ENCODE peak calls at places on chromosome 10, in five cellular contexts. D is cardiac muscle cell, W is DND-41, C is tibial artery, P is ovary. U is an unnamed sample.

GRCh38 chr10:110989016-110989415 is 69.6 kb downstream of the SHOC2 start:
- DNase-seq in D (no peak), W (no peak), C (no peak), P (no peak), U (no peak)

GRCh38 chr10:104309980-104310978 is 28.0 kb downstream of the ITPRIP start:
- DNase-seq in D (peak), W (no peak), C (peak), P (peak), U (no peak)

GRCh38 chr10:10490187-10490980 is 527.3 kb upstream of the CELF2 start:
- DNase-seq in D (no peak), W (no peak), C (no peak), P (no peak), U (no peak)

GRCh38 chr10:62652564-62652963 is 152.0 kb upstream of the ADO start:
- DNase-seq in D (no peak), W (no peak), C (no peak), P (no peak), U (no peak)

GRCh38 chr10:131043039-131043691 is 268.4 kb downstream of the TCERG1L start:
- DNase-seq in D (no peak), W (peak), C (peak), P (no peak), U (no peak)

GRCh38 chr10:69124558-69125121 is 662 bp downstream of the VPS26A start:
- DNase-seq in D (peak), W (peak), C (no peak), P (peak), U (peak)

GRCh38 chr10:5293691-5294550 is 70.8 kb upstream of the UCN3 start:
- DNase-seq in D (peak), W (peak), C (peak), P (peak), U (peak)

GRCh38 chr10:13347235-13348156 is 597 bp downstream of the SEPHS1 start:
- DNase-seq in D (peak), W (peak), C (peak), P (peak), U (peak)

GRCh38 chr10:90871279-90871760 is 454 bp upstream of the RPP30 start:
- DNase-seq in D (peak), W (no peak), C (no peak), P (no peak), U (no peak)

GRCh38 chr10:132665946-132666732 is 119.8 kb downstream of the NKX6-2 start:
- DNase-seq in D (peak), W (no peak), C (no peak), P (no peak), U (no peak)

GRCh38 chr10:15363031-15363430 is 8.1 kb downstream of the FAM171A1 start:
- DNase-seq in D (no peak), W (no peak), C (no peak), P (no peak), U (no peak)

GRCh38 chr10:132526676-132527075 is 10.9 kb upstream of the INPP5A start:
- DNase-seq in D (peak), W (no peak), C (peak), P (no peak), U (no peak)

GRCh38 chr10:422675-423074 is 266.8 kb downstream of the DIP2C start:
- DNase-seq in D (no peak), W (no peak), C (no peak), P (no peak), U (no peak)

GRCh38 chr10:13987472-13987871 is 343.3 kb downstream of the FRMD4A start:
- DNase-seq in D (peak), W (no peak), C (no peak), P (no peak), U (no peak)

GRCh38 chr10:113493195-113493594 is 59.7 kb upstream of the HABP2 start:
- DNase-seq in D (no peak), W (no peak), C (no peak), P (no peak), U (no peak)

GRCh38 chr10:121115154-121115553 is 264.0 kb downstream of the WDR11 start:
- DNase-seq in D (no peak), W (no peak), C (no peak), P (no peak), U (no peak)

GRCh38 chr10:132292972-132293415 is 14.8 kb downstream of the STK32C start:
- DNase-seq in D (no peak), W (no peak), C (peak), P (peak), U (no peak)

GRCh38 chr10:102780246-102780645 is 36.5 kb downstream of the WBP1L start:
- DNase-seq in D (no peak), W (no peak), C (no peak), P (no peak), U (no peak)

GRCh38 chr10:103763374-103764202 is 91.8 kb downstream of the SH3PXD2A start:
- DNase-seq in D (no peak), W (peak), C (no peak), P (no peak), U (no peak)

GRCh38 chr10:75209325-75210192 is 1.0 kb upstream of the VDAC2 start:
- DNase-seq in D (peak), W (peak), C (peak), P (peak), U (peak)

GRCh38 chr10:43206391-43207235 is 60.3 kb downstream of the RASGEF1A start:
- DNase-seq in D (no peak), W (no peak), C (peak), P (peak), U (peak)

GRCh38 chr10:108850138-108850854 is 1073.0 kb downstream of the XPNPEP1 start:
- DNase-seq in D (no peak), W (no peak), C (no peak), P (no peak), U (no peak)

GRCh38 chr10:6741561-6741960 is 161.5 kb upstream of the PRKCQ start:
- DNase-seq in D (peak), W (no peak), C (no peak), P (no peak), U (no peak)

GRCh38 chr10:96548589-96548988 is 34.9 kb upstream of the TLL2 start:
- DNase-seq in D (no peak), W (no peak), C (no peak), P (peak), U (no peak)

GRCh38 chr10:796233-796632 is 106.8 kb upstream of the DIP2C start:
- DNase-seq in D (no peak), W (no peak), C (no peak), P (no peak), U (no peak)

GRCh38 chr10:79405221-79405994 is 40.0 kb downstream of the ZCCHC24 start:
- DNase-seq in D (peak), W (no peak), C (peak), P (peak), U (no peak)

GRCh38 chr10:24556746-24557742 is 166.6 kb downstream of the ARHGAP21 start:
- DNase-seq in D (peak), W (peak), C (no peak), P (no peak), U (no peak)

GRCh38 chr10:97203220-97203619 is 17.5 kb upstream of the SLIT1 start:
- DNase-seq in D (no peak), W (no peak), C (no peak), P (no peak), U (no peak)

GRCh38 chr10:34280599-34281374 is 534.3 kb downstream of the PARD3 start:
- DNase-seq in D (peak), W (no peak), C (peak), P (peak), U (no peak)

DNA sequence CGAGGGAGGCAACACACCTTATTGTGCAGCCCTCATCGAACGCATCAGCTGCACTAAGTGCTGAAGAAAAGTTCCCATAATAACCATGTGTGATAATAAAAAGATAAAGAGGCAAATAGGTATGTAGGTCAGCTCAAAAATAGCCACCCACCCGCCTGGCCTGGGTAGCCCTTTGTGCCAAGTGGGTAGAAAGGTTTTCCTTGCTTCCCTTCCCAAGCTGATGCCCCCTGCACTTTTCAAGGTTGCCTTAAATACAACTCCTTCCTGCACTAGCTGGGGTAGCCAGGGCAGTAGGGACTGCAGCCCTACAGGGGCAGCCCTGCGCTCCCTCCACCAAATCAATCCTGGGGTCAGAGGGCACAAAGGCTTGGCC is 13.5 kb upstream of the DDIT4 start:
- DNase-seq in D (no peak), W (no peak), C (no peak), P (no peak), U (no peak)
- H3K4me3 ChIP-seq in D (no peak), W (peak), C (peak), P (peak), U (peak)

GRCh38 chr10:80453392-80453714 is 757 bp upstream of the TSPAN14 start:
- DNase-seq in D (no peak), W (no peak), C (no peak), P (no peak), U (no peak)
- TF ChIP-seq CTCF in D (no peak), W (no peak), C (no peak), P (no peak), U (no peak)

GRCh38 chr10:48246501-48246900 is 28.0 kb downstream of the FRMPD2 start:
- DNase-seq in D (no peak), W (no peak), C (no peak), P (no peak), U (no peak)

GRCh38 chr10:48242160-48242904 is 32.2 kb downstream of the FRMPD2 start:
- DNase-seq in D (no peak), W (no peak), C (no peak), P (no peak), U (no peak)

GRCh38 chr10:48241301-48241700 is 33.2 kb downstream of the FRMPD2 start:
- DNase-seq in D (no peak), W (no peak), C (no peak), P (no peak), U (no peak)

GRCh38 chr10:48245977-48246376 is 28.5 kb downstream of the FRMPD2 start:
- DNase-seq in D (no peak), W (no peak), C (no peak), P (no peak), U (no peak)

DNA sequence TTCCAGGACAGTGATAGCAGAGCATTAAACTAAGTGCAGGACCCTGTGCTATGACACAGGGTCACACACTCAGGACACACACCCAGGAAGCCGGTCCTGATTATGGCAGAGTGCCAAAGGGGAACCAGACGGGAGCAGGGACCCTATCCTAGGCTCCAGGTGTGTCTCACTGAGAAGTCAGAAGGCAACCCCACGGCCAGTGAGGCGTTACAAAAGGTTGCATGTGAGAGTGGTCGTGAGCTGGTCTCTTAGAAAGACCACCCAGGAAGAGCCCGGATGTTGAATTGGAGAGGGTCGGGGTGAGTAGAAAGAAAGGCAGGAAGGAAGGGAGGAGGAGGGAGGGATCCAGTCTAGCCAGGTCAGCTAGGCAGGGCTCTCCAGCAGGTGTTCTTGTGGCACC is 31.0 kb downstream of the FRMPD2 start:
- DNase-seq in D (no peak), W (no peak), C (no peak), P (no peak), U (no peak)
- H3K27ac ChIP-seq in D (no peak), W (no peak), C (no peak), P (no peak), U (no peak)

DNA sequence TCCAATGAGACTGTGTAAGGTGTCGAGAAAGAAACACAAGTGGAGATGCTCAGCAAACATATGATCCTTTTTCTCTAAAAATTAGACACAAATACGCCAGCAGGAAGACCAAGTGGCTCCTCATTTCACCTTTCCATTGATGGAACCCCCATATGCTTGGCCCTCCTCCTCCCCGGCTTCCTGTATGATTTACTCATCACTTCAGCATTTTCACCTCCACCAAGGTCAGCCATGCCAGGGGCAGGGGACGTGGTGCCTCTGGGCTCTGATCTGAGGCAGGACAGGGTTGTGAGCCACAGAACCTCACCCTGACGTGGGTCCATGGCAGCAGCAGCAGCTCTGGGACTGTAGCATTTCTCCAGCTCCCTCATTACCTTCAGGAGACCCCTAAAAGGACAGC is 116.8 kb upstream of the PFKP start:
- DNase-seq in D (no peak), W (no peak), C (no peak), P (no peak), U (no peak)
- H3K4me3 ChIP-seq in D (no peak), W (no peak), C (no peak), P (no peak), U (no peak)

DNA sequence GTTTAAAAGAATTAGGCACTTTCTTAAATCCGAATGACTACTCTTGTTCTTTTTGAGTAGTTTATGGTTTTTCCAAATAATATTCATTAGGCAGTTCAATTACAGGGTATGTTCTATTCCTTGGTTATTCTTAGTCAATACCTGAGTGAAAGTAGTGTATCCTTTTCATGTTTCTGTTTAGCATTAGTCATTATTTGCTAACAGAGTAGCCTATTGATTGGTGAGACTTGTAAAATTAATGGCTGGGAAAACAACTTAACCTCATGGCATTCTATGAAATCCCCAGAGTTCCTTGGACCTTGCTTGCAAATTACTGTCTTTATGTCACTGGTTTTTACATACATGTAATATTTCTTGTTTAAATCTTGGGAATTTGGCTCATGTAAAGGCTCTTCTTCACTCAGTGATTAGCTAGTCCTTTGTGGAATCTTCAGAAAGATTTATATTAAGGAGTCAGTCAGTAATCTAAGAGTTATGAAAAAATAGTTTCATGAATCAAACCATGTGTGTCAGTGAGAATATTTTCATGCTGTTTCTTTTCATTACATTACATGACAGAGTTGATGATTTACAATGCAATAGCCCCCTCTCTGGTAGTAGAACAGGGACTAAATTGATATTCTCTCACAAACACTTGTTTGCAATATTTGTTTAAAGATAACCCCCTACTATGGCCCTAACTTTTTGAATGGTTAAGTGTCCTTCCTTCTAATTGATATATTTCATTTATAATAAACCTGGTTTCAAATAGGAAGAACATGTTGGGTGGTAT is 81.5 kb upstream of the LRRTM3 start:
- DNase-seq in D (peak), W (no peak), C (no peak), P (no peak), U (no peak)
- TF ChIP-seq CTCF in D (no peak), W (no peak), C (no peak), P (no peak), U (no peak)